ENCODE peak calls at places on chromosome 11, in seven cellular contexts. One of them, this sample, is unnamed.

GRCh38 chr11:123452799-123453198 is 22.7 kb downstream of the GRAMD1B start:
- DNase-seq in iPS-NIHi11: no peak
- DNase-seq in A549: no peak
- DNase-seq in ecto neural progenitor cell: no peak
- DNase-seq in GM03348: no peak
- DNase-seq in stimulated activated CD4-positive, alpha-beta T cell treated with anti-CD3 and anti-CD28 coated beads, Interleukin-1b, Interleukin-23, amount 100 ng/mL, for 24 hours: no peak
- DNase-seq in NCI-H1092: no peak
- DNase-seq in this sample: no peak

GRCh38 chr11:504053-504993 is 2.7 kb downstream of the RNH1 start:
- DNase-seq in A549: no peak
- DNase-seq in iPS-NIHi11: peak; percentile 66
- DNase-seq in stimulated activated CD4-positive, alpha-beta T cell treated with anti-CD3 and anti-CD28 coated beads, Interleukin-1b, Interleukin-23, amount 100 ng/mL, for 24 hours: no peak
- DNase-seq in GM03348: peak; percentile 78
- DNase-seq in NCI-H1092: no peak
- DNase-seq in ecto neural progenitor cell: no peak
- DNase-seq in this sample: peak; percentile 71

GRCh38 chr11:82855616-82856015 is 44.6 kb downstream of the PRCP start:
- DNase-seq in GM03348: no peak
- DNase-seq in NCI-H1092: no peak
- DNase-seq in iPS-NIHi11: no peak
- DNase-seq in ecto neural progenitor cell: no peak
- DNase-seq in stimulated activated CD4-positive, alpha-beta T cell treated with anti-CD3 and anti-CD28 coated beads, Interleukin-1b, Interleukin-23, amount 100 ng/mL, for 24 hours: no peak
- DNase-seq in A549: no peak
- DNase-seq in this sample: no peak

GRCh38 chr11:103994111-103994510 is 42.3 kb upstream of the DDI1 start:
- DNase-seq in ecto neural progenitor cell: no peak
- DNase-seq in A549: no peak
- DNase-seq in GM03348: peak; percentile 19
- DNase-seq in NCI-H1092: no peak
- DNase-seq in iPS-NIHi11: no peak
- DNase-seq in stimulated activated CD4-positive, alpha-beta T cell treated with anti-CD3 and anti-CD28 coated beads, Interleukin-1b, Interleukin-23, amount 100 ng/mL, for 24 hours: no peak
- DNase-seq in this sample: no peak

GRCh38 chr11:69449320-69450063 is 32.0 kb upstream of the LINC01488 start:
- DNase-seq in NCI-H1092: no peak
- DNase-seq in ecto neural progenitor cell: no peak
- DNase-seq in stimulated activated CD4-positive, alpha-beta T cell treated with anti-CD3 and anti-CD28 coated beads, Interleukin-1b, Interleukin-23, amount 100 ng/mL, for 24 hours: no peak
- DNase-seq in GM03348: no peak
- DNase-seq in A549: no peak
- DNase-seq in iPS-NIHi11: no peak
- DNase-seq in this sample: no peak

GRCh38 chr11:78432058-78432515 is 14.5 kb upstream of the GAB2 start:
- DNase-seq in NCI-H1092: no peak
- DNase-seq in A549: no peak
- DNase-seq in stimulated activated CD4-positive, alpha-beta T cell treated with anti-CD3 and anti-CD28 coated beads, Interleukin-1b, Interleukin-23, amount 100 ng/mL, for 24 hours: no peak
- DNase-seq in GM03348: no peak
- DNase-seq in iPS-NIHi11: no peak
- DNase-seq in ecto neural progenitor cell: no peak
- DNase-seq in this sample: no peak

GRCh38 chr11:24163146-24163545 is 333.7 kb upstream of the LUZP2 start:
- DNase-seq in A549: no peak
- DNase-seq in iPS-NIHi11: no peak
- DNase-seq in stimulated activated CD4-positive, alpha-beta T cell treated with anti-CD3 and anti-CD28 coated beads, Interleukin-1b, Interleukin-23, amount 100 ng/mL, for 24 hours: no peak
- DNase-seq in GM03348: peak; percentile 12
- DNase-seq in NCI-H1092: no peak
- DNase-seq in ecto neural progenitor cell: no peak
- DNase-seq in this sample: no peak

GRCh38 chr11:109275931-109276330 is 146.1 kb upstream of the C11orf87 start:
- DNase-seq in ecto neural progenitor cell: no peak
- DNase-seq in stimulated activated CD4-positive, alpha-beta T cell treated with anti-CD3 and anti-CD28 coated beads, Interleukin-1b, Interleukin-23, amount 100 ng/mL, for 24 hours: no peak
- DNase-seq in iPS-NIHi11: no peak
- DNase-seq in NCI-H1092: no peak
- DNase-seq in A549: no peak
- DNase-seq in GM03348: no peak
- DNase-seq in this sample: no peak

GRCh38 chr11:48001438-48002021 is 21.2 kb downstream of the PTPRJ start:
- DNase-seq in stimulated activated CD4-positive, alpha-beta T cell treated with anti-CD3 and anti-CD28 coated beads, Interleukin-1b, Interleukin-23, amount 100 ng/mL, for 24 hours: no peak
- DNase-seq in ecto neural progenitor cell: no peak
- DNase-seq in GM03348: peak; percentile 30
- DNase-seq in iPS-NIHi11: no peak
- DNase-seq in A549: peak; percentile 36
- DNase-seq in NCI-H1092: no peak
- DNase-seq in this sample: peak; percentile 76

GRCh38 chr11:34789196-34789834 is 126.9 kb downstream of the APIP start:
- DNase-seq in stimulated activated CD4-positive, alpha-beta T cell treated with anti-CD3 and anti-CD28 coated beads, Interleukin-1b, Interleukin-23, amount 100 ng/mL, for 24 hours: no peak
- DNase-seq in GM03348: no peak
- DNase-seq in NCI-H1092: peak; percentile 59
- DNase-seq in iPS-NIHi11: no peak
- DNase-seq in A549: no peak
- DNase-seq in ecto neural progenitor cell: no peak
- DNase-seq in this sample: no peak

GRCh38 chr11:63535734-63536133 is 874 bp upstream of the PLAAT4 start:
- DNase-seq in NCI-H1092: no peak
- DNase-seq in GM03348: no peak
- DNase-seq in stimulated activated CD4-positive, alpha-beta T cell treated with anti-CD3 and anti-CD28 coated beads, Interleukin-1b, Interleukin-23, amount 100 ng/mL, for 24 hours: no peak
- DNase-seq in iPS-NIHi11: no peak
- DNase-seq in A549: no peak
- DNase-seq in ecto neural progenitor cell: no peak
- DNase-seq in this sample: no peak

GRCh38 chr11:10581481-10582019 is 13.1 kb upstream of the LYVE1 start:
- DNase-seq in A549: no peak
- DNase-seq in iPS-NIHi11: no peak
- DNase-seq in ecto neural progenitor cell: no peak
- DNase-seq in stimulated activated CD4-positive, alpha-beta T cell treated with anti-CD3 and anti-CD28 coated beads, Interleukin-1b, Interleukin-23, amount 100 ng/mL, for 24 hours: no peak
- DNase-seq in GM03348: peak; percentile 24
- DNase-seq in NCI-H1092: no peak
- DNase-seq in this sample: no peak

GRCh38 chr11:78418584-78419211 is 1.1 kb upstream of the GAB2 start:
- DNase-seq in NCI-H1092: no peak
- DNase-seq in A549: no peak
- DNase-seq in GM03348: no peak
- DNase-seq in stimulated activated CD4-positive, alpha-beta T cell treated with anti-CD3 and anti-CD28 coated beads, Interleukin-1b, Interleukin-23, amount 100 ng/mL, for 24 hours: no peak
- DNase-seq in iPS-NIHi11: no peak
- DNase-seq in ecto neural progenitor cell: no peak
- DNase-seq in this sample: no peak

GRCh38 chr11:68011046-68011943 is 1.2 kb downstream of the ALDH3B1 start:
- DNase-seq in iPS-NIHi11: no peak
- DNase-seq in NCI-H1092: no peak
- DNase-seq in ecto neural progenitor cell: no peak
- DNase-seq in GM03348: no peak
- DNase-seq in A549: no peak
- DNase-seq in stimulated activated CD4-positive, alpha-beta T cell treated with anti-CD3 and anti-CD28 coated beads, Interleukin-1b, Interleukin-23, amount 100 ng/mL, for 24 hours: no peak
- DNase-seq in this sample: no peak

GRCh38 chr11:8225589-8226036 is 38.1 kb downstream of the LMO1 start:
- DNase-seq in stimulated activated CD4-positive, alpha-beta T cell treated with anti-CD3 and anti-CD28 coated beads, Interleukin-1b, Interleukin-23, amount 100 ng/mL, for 24 hours: peak; percentile 50
- DNase-seq in ecto neural progenitor cell: peak; percentile 92
- DNase-seq in GM03348: peak; percentile 89
- DNase-seq in NCI-H1092: peak; percentile 71
- DNase-seq in A549: peak; percentile 88
- DNase-seq in iPS-NIHi11: peak; percentile 95
- DNase-seq in this sample: peak; percentile 31

GRCh38 chr11:1943576-1943975 is 3.6 kb upstream of the MRPL23 start:
- DNase-seq in A549: no peak
- DNase-seq in stimulated activated CD4-positive, alpha-beta T cell treated with anti-CD3 and anti-CD28 coated beads, Interleukin-1b, Interleukin-23, amount 100 ng/mL, for 24 hours: no peak
- DNase-seq in NCI-H1092: no peak
- DNase-seq in ecto neural progenitor cell: no peak
- DNase-seq in iPS-NIHi11: no peak
- DNase-seq in GM03348: no peak
- DNase-seq in this sample: no peak

GRCh38 chr11:49952091-49952490 is at the start of gene OR4C13:
- DNase-seq in NCI-H1092: no peak
- DNase-seq in stimulated activated CD4-positive, alpha-beta T cell treated with anti-CD3 and anti-CD28 coated beads, Interleukin-1b, Interleukin-23, amount 100 ng/mL, for 24 hours: no peak
- DNase-seq in ecto neural progenitor cell: no peak
- DNase-seq in GM03348: no peak
- DNase-seq in iPS-NIHi11: no peak
- DNase-seq in A549: no peak
- DNase-seq in this sample: no peak

This sample was measured in fibroblast of the conjunctiva.